ENCODE peak calls at places on chromosomes 6 and 20, in six cellular contexts. G, M, P, D, X and Z are unnamed samples.

GRCh38 chr20:41509801-41510200 is 108.4 kb downstream of the CHD6 start:
- DNase-seq in G (no peak), P (no peak), X (no peak), D (peak; percentile 64), M (peak; percentile 71), Z (no peak)

GRCh38 chr6:69279805-69280204 is 517.0 kb downstream of the LMBRD1 start:
- DNase-seq in M (peak; percentile 93), P (no peak), X (no peak), D (no peak), G (no peak), Z (no peak)

GRCh38 chr20:6074145-6074561 is 20.3 kb upstream of the LRRN4 start:
- DNase-seq in M (no peak), X (peak; percentile 49), D (peak; percentile 23), G (no peak), P (peak; percentile 54), Z (no peak)

GRCh38 chr6:89599727-89600126 is 38.8 kb downstream of the LYRM2 start:
- DNase-seq in D (no peak), M (no peak), X (no peak), P (no peak), G (no peak), Z (no peak)

GRCh38 chr6:55963301-55963700 is 87.9 kb upstream of the BMP5 start:
- DNase-seq in X (peak; percentile 9), D (no peak), P (peak; percentile 17), M (no peak), G (no peak), Z (no peak)

GRCh38 chr20:50913976-50914375 is 17.3 kb downstream of the ADNP start:
- DNase-seq in X (no peak), P (no peak), M (no peak), G (peak; percentile 43), D (no peak), Z (no peak)

GRCh38 chr6:14129572-14129971 is 12.0 kb downstream of the CD83 start:
- DNase-seq in D (peak; percentile 43), G (peak; percentile 6), P (peak; percentile 15), X (peak; percentile 74), M (peak; percentile 91), Z (no peak)

GRCh38 chr6:149864578-149865535 is 698 bp upstream of the LRP11 start:
- DNase-seq in M (no peak), D (peak; percentile 54), X (peak; percentile 71), G (peak; percentile 68), P (peak; percentile 73), Z (no peak)

GRCh38 chr20:370151-370600 is 10.4 kb upstream of the TRIB3 start:
- DNase-seq in P (no peak), G (no peak), X (no peak), M (peak; percentile 38), D (no peak), Z (no peak)

GRCh38 chr20:32958574-32958973 is 45.7 kb downstream of the SUN5 start:
- DNase-seq in G (no peak), X (no peak), M (no peak), D (no peak), P (no peak), Z (no peak)

GRCh38 chr6:30325873-30326445 is 768 bp upstream of the TRIM39 start:
- DNase-seq in G (peak; percentile 64), P (no peak), X (peak; percentile 34), D (peak; percentile 56), M (no peak), Z (peak; percentile 86)

GRCh38 chr6:127515794-127516675 is 3.1 kb downstream of the MTCL3 start:
- DNase-seq in G (peak; percentile 26), P (peak; percentile 22), X (peak; percentile 83), D (peak; percentile 65), M (peak; percentile 94), Z (no peak)

GRCh38 chr6:87919416-87919815 is 128.2 kb upstream of the SPACA1 start:
- DNase-seq in G (no peak), X (no peak), M (no peak), P (no peak), D (no peak), Z (no peak)

GRCh38 chr20:47736570-47737152 is 48.6 kb downstream of the SULF2 start:
- DNase-seq in M (no peak), X (no peak), D (no peak), P (no peak), G (no peak), Z (no peak)

GRCh38 chr6:46078294-46078693 is 51.5 kb upstream of the ENPP4 start:
- DNase-seq in G (no peak), M (no peak), X (no peak), P (no peak), D (no peak), Z (no peak)

GRCh38 chr6:160030103-160030502 is 61.2 kb downstream of the IGF2R start:
- DNase-seq in G (peak; percentile 71), D (peak; percentile 84), M (no peak), X (no peak), P (no peak), Z (no peak)

GRCh38 chr6:75412937-75413662 is 80.5 kb downstream of the FILIP1 start:
- DNase-seq in X (no peak), P (no peak), D (no peak), M (no peak), G (no peak), Z (no peak)

GRCh38 chr6:99458319-99458718 is 33.2 kb upstream of the PNISR start:
- DNase-seq in G (no peak), M (no peak), X (peak; percentile 30), D (no peak), P (peak; percentile 42), Z (no peak)